ENCODE peak calls at places on chromosome 22, in six cellular contexts. W, E, I, T, M and Y are unnamed samples.
A peak's percentile ranks its signal among the peaks of the same experiment; 100 is the strongest.

GRCh38 chr22:27331526-27332281 is 469.9 kb downstream of the MN1 start:
- DNase-seq in W (no peak), E (peak; percentile 13), I (peak; percentile 83), T (peak; percentile 48), M (peak; percentile 86), Y (no peak)

GRCh38 chr22:43881091-43882061 is 10.4 kb downstream of the PNPLA5 start:
- DNase-seq in W (no peak), E (no peak), I (peak; percentile 64), T (no peak), M (no peak), Y (no peak)

GRCh38 chr22:37968452-37969251 is 15.2 kb downstream of the POLR2F start:
- DNase-seq in W (no peak), E (no peak), I (peak; percentile 65), T (no peak), M (no peak), Y (no peak)

GRCh38 chr22:49099496-49100124 is 728.1 kb downstream of the BRD1 start:
- DNase-seq in W (no peak), E (peak; percentile 53), I (peak; percentile 3), T (no peak), M (no peak), Y (no peak)

GRCh38 chr22:45261407-45262088 is 20.9 kb upstream of the KIAA0930 start:
- DNase-seq in W (no peak), E (no peak), I (peak; percentile 23), T (no peak), M (no peak), Y (no peak)

GRCh38 chr22:26143801-26144325 is 25.4 kb upstream of the SEZ6L start:
- DNase-seq in W (no peak), E (no peak), I (no peak), T (no peak), M (no peak), Y (no peak)

GRCh38 chr22:47406896-47407295 is 644.4 kb downstream of the TBC1D22A start:
- DNase-seq in W (no peak), E (no peak), I (no peak), T (no peak), M (no peak), Y (no peak)

GRCh38 chr22:46350646-46351045 is 15.1 kb downstream of the TRMU start:
- DNase-seq in W (no peak), E (no peak), I (no peak), T (no peak), M (no peak), Y (no peak)

GRCh38 chr22:31944700-31945477 is 554 bp downstream of the YWHAH start:
- DNase-seq in W (peak; percentile 29), E (no peak), I (peak; percentile 86), T (peak; percentile 13), M (no peak), Y (no peak)

GRCh38 chr22:37386441-37386840 is 40.8 kb downstream of the ELFN2 start:
- DNase-seq in W (no peak), E (no peak), I (no peak), T (no peak), M (no peak), Y (no peak)

GRCh38 chr22:45686842-45687241 is 15.2 kb downstream of the ATXN10 start:
- DNase-seq in W (no peak), E (no peak), I (no peak), T (no peak), M (no peak), Y (no peak)

GRCh38 chr22:43273902-43274484 is 69.2 kb downstream of the SCUBE1 start:
- DNase-seq in W (no peak), E (no peak), I (peak; percentile 97), T (peak; percentile 32), M (peak; percentile 69), Y (no peak)

GRCh38 chr22:23038902-23039301 is 31.4 kb upstream of the GNAZ start:
- DNase-seq in W (no peak), E (no peak), I (no peak), T (no peak), M (no peak), Y (no peak)

GRCh38 chr22:45162531-45162930 is 1.2 kb upstream of the NUP50 start:
- DNase-seq in W (no peak), E (no peak), I (no peak), T (no peak), M (no peak), Y (no peak)

GRCh38 chr22:17903564-17904295 is 120.6 kb downstream of the MICAL3 start:
- DNase-seq in W (no peak), E (no peak), I (no peak), T (peak; percentile 36), M (no peak), Y (no peak)

GRCh38 chr22:46122980-46123693 is 27.2 kb upstream of the PPARA start:
- DNase-seq in W (no peak), E (no peak), I (peak; percentile 88), T (no peak), M (no peak), Y (no peak)

GRCh38 chr22:25049770-25050169 is 97.3 kb downstream of the KIAA1671 start:
- DNase-seq in W (no peak), E (no peak), I (no peak), T (no peak), M (no peak), Y (no peak)

GRCh38 chr22:25051983-25052710 is 99.6 kb downstream of the KIAA1671 start:
- DNase-seq in W (no peak), E (no peak), I (peak; percentile 10), T (no peak), M (no peak), Y (no peak)

GRCh38 chr22:25050566-25050965 is 98.0 kb downstream of the KIAA1671 start:
- DNase-seq in W (no peak), E (no peak), I (no peak), T (no peak), M (no peak), Y (no peak)

GRCh38 chr22:25048659-25049657 is 96.4 kb downstream of the KIAA1671 start:
- DNase-seq in W (peak; percentile 31), E (no peak), I (peak; percentile 94), T (peak; percentile 51), M (peak; percentile 69), Y (peak; percentile 36)

DNA sequence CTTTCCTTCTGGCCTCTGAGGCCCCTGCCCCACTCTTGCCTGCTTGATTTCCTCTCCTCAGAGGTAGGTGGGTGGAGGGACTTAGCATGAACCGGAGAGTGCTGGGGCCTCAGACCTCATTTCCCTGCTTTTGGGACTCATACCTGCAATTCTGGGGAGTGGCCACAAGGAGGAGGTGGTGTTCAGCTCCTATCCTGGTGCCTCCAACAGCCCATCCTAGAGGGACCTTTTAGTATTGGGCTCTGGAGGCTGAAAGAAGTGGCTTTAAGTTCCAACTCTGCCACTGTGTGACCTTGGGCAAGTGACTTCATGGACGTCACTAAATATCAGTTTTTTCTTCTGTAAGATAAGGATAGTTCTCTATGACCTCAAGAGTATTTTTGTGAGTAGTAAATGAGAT is 98.6 kb downstream of the KIAA1671 start:
- DNase-seq in W (no peak), E (no peak), I (peak; percentile 77), T (no peak), M (no peak), Y (no peak)
- TF ChIP-seq CTCF in W (no peak), E (no peak), I (peak; percentile 41), T (peak; percentile 55), M (peak; percentile 54), Y (no peak)

GRCh38 chr22:35986085-35986484 is 42.5 kb downstream of the RBFOX2 start:
- DNase-seq in W (no peak), E (no peak), I (peak; percentile 82), T (peak; percentile 43), M (peak; percentile 38), Y (no peak)

GRCh38 chr22:35984776-35985175 is 43.8 kb downstream of the RBFOX2 start:
- DNase-seq in W (no peak), E (no peak), I (no peak), T (no peak), M (no peak), Y (no peak)

GRCh38 chr22:35981900-35982299 is 46.7 kb downstream of the RBFOX2 start:
- DNase-seq in W (no peak), E (no peak), I (no peak), T (no peak), M (no peak), Y (no peak)

GRCh38 chr22:35985361-35985760 is 43.3 kb downstream of the RBFOX2 start:
- DNase-seq in W (no peak), E (no peak), I (no peak), T (no peak), M (no peak), Y (no peak)

GRCh38 chr22:35984183-35984710 is 44.4 kb downstream of the RBFOX2 start:
- DNase-seq in W (no peak), E (no peak), I (no peak), T (no peak), M (no peak), Y (no peak)
- TF ChIP-seq CTCF in W (no peak), E (no peak), I (no peak), T (no peak), M (no peak), Y (no peak)

GRCh38 chr22:29385305-29385704 is 3.1 kb downstream of the AP1B1 start:
- DNase-seq in W (no peak), E (no peak), I (no peak), T (no peak), M (no peak), Y (no peak)

GRCh38 chr22:29385748-29386147 is 2.6 kb downstream of the AP1B1 start:
- DNase-seq in W (no peak), E (no peak), I (no peak), T (no peak), M (no peak), Y (no peak)

GRCh38 chr22:29388759-29389090 is 355 bp upstream of the AP1B1 start:
- DNase-seq in W (no peak), E (no peak), I (no peak), T (no peak), M (no peak), Y (no peak)

GRCh38 chr22:29390270-29390669 is 1.9 kb upstream of the AP1B1 start:
- DNase-seq in W (no peak), E (no peak), I (no peak), T (no peak), M (no peak), Y (no peak)

GRCh38 chr22:29387921-29388758 is at the start of gene AP1B1:
- DNase-seq in W (peak; percentile 80), E (peak; percentile 71), I (peak; percentile 97), T (peak; percentile 88), M (peak; percentile 86), Y (peak; percentile 84)
- TF ChIP-seq CTCF in W (no peak), E (no peak), I (no peak), T (no peak), M (no peak), Y (no peak)

DNA sequence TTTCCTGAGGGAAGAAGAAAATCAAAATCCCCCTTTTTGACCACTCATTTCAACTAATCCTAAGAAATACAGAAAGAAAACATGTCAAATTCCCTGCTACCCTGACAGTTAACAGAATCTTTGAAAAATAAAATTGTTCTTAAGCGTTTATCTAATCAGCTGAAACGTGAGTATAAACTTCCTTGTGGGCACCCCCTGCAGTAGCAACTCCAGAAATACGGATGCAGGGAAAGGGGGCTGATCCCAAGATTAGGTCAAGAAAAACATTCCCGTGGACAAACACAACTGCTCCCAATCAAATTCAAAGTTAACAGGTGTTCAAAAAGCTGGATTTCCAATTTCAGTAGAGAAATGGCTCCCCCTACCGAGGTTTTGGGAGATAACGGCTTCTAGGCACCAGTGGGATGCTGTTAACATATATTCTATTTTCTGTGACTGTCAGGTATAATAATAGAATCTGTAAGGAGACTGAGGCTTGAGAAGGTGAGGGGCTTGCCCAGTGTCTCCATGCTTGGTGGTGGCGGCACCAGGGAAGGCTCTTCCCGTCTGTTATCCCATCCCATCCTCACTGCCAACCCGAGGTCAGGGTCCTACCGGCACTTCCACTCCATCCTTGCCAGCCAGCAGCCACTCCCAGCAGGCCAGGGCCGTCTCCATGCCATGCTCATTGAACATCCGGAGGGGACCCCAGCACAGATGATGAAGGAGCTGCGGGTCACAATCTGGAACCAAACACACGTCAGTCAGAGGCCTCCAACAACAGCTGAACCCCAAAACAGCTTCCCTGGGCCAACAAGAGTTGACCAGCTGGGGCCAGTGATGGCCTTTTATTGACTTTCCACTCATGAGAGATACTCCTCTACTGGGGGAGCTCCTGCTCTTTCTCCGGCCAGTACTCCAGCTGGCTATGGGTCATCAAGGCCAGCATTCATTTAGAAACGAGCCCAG is 32.0 kb upstream of the SERPIND1 start:
- DNase-seq in W (no peak), E (no peak), I (peak; percentile 72), T (peak; percentile 18), M (peak; percentile 48), Y (no peak)
- TF ChIP-seq CTCF in W (peak; percentile 44), E (peak; percentile 33), I (peak; percentile 55), T (peak; percentile 73), M (peak; percentile 80), Y (no peak)